ENCODE peak calls at places on chromosomes 6 and 20, in eight cellular contexts. One of them, this sample, is unnamed. For H3K4me1, H3K36me3 and H3K27me3, the result is how much of the 10 kb centered on the place peaks cover.

GRCh38 chr6:72564231-72564630 is 57.6 kb upstream of the KCNQ5 start:
- DNase-seq in lung: no peak
- DNase-seq in psoas muscle: no peak
- DNase-seq in adrenal gland: no peak
- DNase-seq in Peyer's patch: no peak
- DNase-seq in thoracic aorta: no peak
- DNase-seq in PC-9: no peak
- DNase-seq in naive thymus-derived CD4-positive, alpha-beta T cell: no peak
- DNase-seq in this sample: no peak

GRCh38 chr6:2182251-2182650 is 63.2 kb downstream of the GMDS start:
- DNase-seq in lung: no peak
- DNase-seq in psoas muscle: no peak
- DNase-seq in adrenal gland: no peak
- DNase-seq in Peyer's patch: no peak
- DNase-seq in thoracic aorta: no peak
- DNase-seq in PC-9: no peak
- DNase-seq in naive thymus-derived CD4-positive, alpha-beta T cell: no peak
- DNase-seq in this sample: no peak

GRCh38 chr6:32685603-32686002 is 19.1 kb upstream of the HLA-DQB1 start:
- DNase-seq in lung: no peak
- DNase-seq in psoas muscle: no peak
- DNase-seq in adrenal gland: peak
- DNase-seq in Peyer's patch: peak
- DNase-seq in thoracic aorta: no peak
- DNase-seq in PC-9: no peak
- DNase-seq in naive thymus-derived CD4-positive, alpha-beta T cell: peak
- DNase-seq in this sample: peak

GRCh38 chr6:36364669-36365479 is 22.6 kb downstream of the ETV7 start:
- DNase-seq in lung: no peak
- DNase-seq in psoas muscle: no peak
- DNase-seq in adrenal gland: peak
- DNase-seq in Peyer's patch: peak
- DNase-seq in thoracic aorta: no peak
- DNase-seq in PC-9: no peak
- DNase-seq in naive thymus-derived CD4-positive, alpha-beta T cell: no peak
- DNase-seq in this sample: no peak

GRCh38 chr6:17768881-17769280 is 62.2 kb upstream of the NUP153 start:
- DNase-seq in lung: no peak
- DNase-seq in psoas muscle: no peak
- DNase-seq in adrenal gland: no peak
- DNase-seq in Peyer's patch: no peak
- DNase-seq in thoracic aorta: no peak
- DNase-seq in PC-9: no peak
- DNase-seq in naive thymus-derived CD4-positive, alpha-beta T cell: no peak
- DNase-seq in this sample: no peak

GRCh38 chr20:16222859-16223411 is 350.3 kb downstream of the KIF16B start:
- DNase-seq in lung: no peak
- DNase-seq in psoas muscle: no peak
- DNase-seq in adrenal gland: no peak
- DNase-seq in Peyer's patch: no peak
- DNase-seq in thoracic aorta: no peak
- DNase-seq in PC-9: no peak
- DNase-seq in naive thymus-derived CD4-positive, alpha-beta T cell: no peak
- DNase-seq in this sample: no peak

GRCh38 chr6:127459231-127459641 is at the start of gene KIAA0408:
- DNase-seq in lung: peak
- DNase-seq in psoas muscle: peak
- DNase-seq in adrenal gland: peak
- DNase-seq in Peyer's patch: peak
- DNase-seq in thoracic aorta: peak
- DNase-seq in PC-9: no peak
- DNase-seq in naive thymus-derived CD4-positive, alpha-beta T cell: no peak
- DNase-seq in this sample: no peak

GRCh38 chr6:1610497-1611321 is 994 bp downstream of the FOXC1 start:
- DNase-seq in lung: no peak
- DNase-seq in psoas muscle: no peak
- DNase-seq in adrenal gland: no peak
- DNase-seq in Peyer's patch: no peak
- DNase-seq in thoracic aorta: no peak
- DNase-seq in PC-9: no peak
- DNase-seq in naive thymus-derived CD4-positive, alpha-beta T cell: no peak
- DNase-seq in this sample: no peak

GRCh38 chr6:5626727-5627426 is 365.6 kb downstream of the FARS2 start:
- DNase-seq in lung: no peak
- DNase-seq in psoas muscle: no peak
- DNase-seq in adrenal gland: no peak
- DNase-seq in Peyer's patch: no peak
- DNase-seq in thoracic aorta: no peak
- DNase-seq in PC-9: no peak
- DNase-seq in naive thymus-derived CD4-positive, alpha-beta T cell: peak
- DNase-seq in this sample: no peak

GRCh38 chr6:31663961-31664789 is 622 bp downstream of the GPANK1 start:
- DNase-seq in lung: no peak
- DNase-seq in psoas muscle: peak
- DNase-seq in adrenal gland: peak
- DNase-seq in Peyer's patch: peak
- DNase-seq in thoracic aorta: no peak
- DNase-seq in PC-9: no peak
- DNase-seq in naive thymus-derived CD4-positive, alpha-beta T cell: no peak
- DNase-seq in this sample: peak

GRCh38 chr6:89378628-89379027 is 26.1 kb upstream of the UBE2J1 start:
- DNase-seq in lung: no peak
- DNase-seq in psoas muscle: no peak
- DNase-seq in adrenal gland: no peak
- DNase-seq in Peyer's patch: no peak
- DNase-seq in thoracic aorta: no peak
- DNase-seq in PC-9: no peak
- DNase-seq in naive thymus-derived CD4-positive, alpha-beta T cell: no peak
- DNase-seq in this sample: no peak
- H3K4me1 ChIP-seq in lung: under half
- H3K4me1 ChIP-seq in psoas muscle: under half
- H3K4me1 ChIP-seq in adrenal gland: under half
- H3K4me1 ChIP-seq in Peyer's patch: under half
- H3K4me1 ChIP-seq in thoracic aorta: under half
- H3K4me1 ChIP-seq in PC-9: under half
- H3K4me1 ChIP-seq in naive thymus-derived CD4-positive, alpha-beta T cell: under half
- H3K4me1 ChIP-seq in this sample: under half

DNA sequence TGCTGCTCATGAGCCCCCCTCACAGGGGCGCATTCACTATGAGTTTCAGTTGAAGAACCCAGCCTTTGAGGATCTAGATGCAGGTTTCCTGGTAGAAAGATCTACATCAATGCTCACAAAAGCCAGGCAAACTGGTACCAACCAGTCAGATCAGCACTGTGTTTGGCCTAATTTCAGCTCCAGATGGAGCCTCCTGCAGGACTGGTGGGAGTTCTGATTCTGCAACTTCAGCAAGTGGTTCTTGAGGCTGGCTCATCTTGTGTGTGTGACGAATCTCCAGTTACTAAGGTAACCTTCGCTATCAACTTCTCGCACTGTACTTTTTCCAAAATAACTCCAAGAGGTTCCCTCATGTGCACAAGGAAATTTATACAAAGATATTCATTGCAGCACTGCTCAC is 118.8 kb downstream of the ZMYND8 start:
- DNase-seq in lung: no peak
- DNase-seq in psoas muscle: no peak
- DNase-seq in adrenal gland: no peak
- DNase-seq in Peyer's patch: no peak
- DNase-seq in thoracic aorta: no peak
- DNase-seq in PC-9: no peak
- DNase-seq in naive thymus-derived CD4-positive, alpha-beta T cell: no peak
- DNase-seq in this sample: no peak
- H3K36me3 ChIP-seq in lung: under half
- H3K36me3 ChIP-seq in psoas muscle: under half
- H3K36me3 ChIP-seq in adrenal gland: half or more
- H3K36me3 ChIP-seq in Peyer's patch: under half
- H3K36me3 ChIP-seq in thoracic aorta: under half
- H3K36me3 ChIP-seq in PC-9: half or more
- H3K36me3 ChIP-seq in naive thymus-derived CD4-positive, alpha-beta T cell: under half
- H3K36me3 ChIP-seq in this sample: under half

DNA sequence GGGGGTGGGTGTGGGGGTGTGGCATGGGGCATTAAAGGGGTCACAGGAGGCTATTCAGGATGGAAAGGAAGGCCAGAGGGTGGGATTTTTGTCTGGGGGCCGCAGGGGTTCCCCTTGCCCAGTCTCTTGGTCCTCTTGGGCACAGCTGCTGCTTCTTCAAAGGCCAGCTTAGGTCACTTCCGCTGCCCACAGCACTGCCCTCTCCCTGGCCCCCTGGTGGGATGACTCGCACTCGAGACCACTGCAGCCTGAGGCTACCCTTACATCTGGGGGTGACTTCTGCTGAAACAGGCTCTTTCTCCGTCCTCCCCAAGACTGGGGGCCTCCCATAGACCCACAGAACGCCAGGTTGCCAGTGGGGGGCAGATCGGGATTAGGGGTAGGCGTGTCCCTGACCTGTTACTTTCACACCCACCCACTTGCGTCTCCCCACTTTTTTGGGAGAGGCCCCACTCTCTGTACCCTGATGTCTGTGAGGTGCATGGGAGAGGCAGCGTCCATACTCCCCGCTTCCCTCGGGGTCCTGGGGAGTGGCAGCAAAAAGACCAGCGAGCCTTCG is 1.3 kb downstream of the LKAAEAR1 start:
- DNase-seq in lung: no peak
- DNase-seq in psoas muscle: no peak
- DNase-seq in adrenal gland: no peak
- DNase-seq in Peyer's patch: no peak
- DNase-seq in thoracic aorta: no peak
- DNase-seq in PC-9: no peak
- DNase-seq in naive thymus-derived CD4-positive, alpha-beta T cell: no peak
- DNase-seq in this sample: no peak
- H3K27me3 ChIP-seq in lung: under half
- H3K27me3 ChIP-seq in psoas muscle: under half
- H3K27me3 ChIP-seq in adrenal gland: under half
- H3K27me3 ChIP-seq in Peyer's patch: under half
- H3K27me3 ChIP-seq in thoracic aorta: under half
- H3K27me3 ChIP-seq in PC-9: under half
- H3K27me3 ChIP-seq in naive thymus-derived CD4-positive, alpha-beta T cell: under half
- H3K27me3 ChIP-seq in this sample: under half

GRCh38 chr6:134883314-134883713 is 66.6 kb downstream of the ALDH8A1 start:
- DNase-seq in lung: no peak
- DNase-seq in psoas muscle: no peak
- DNase-seq in adrenal gland: no peak
- DNase-seq in Peyer's patch: no peak
- DNase-seq in thoracic aorta: no peak
- DNase-seq in PC-9: no peak
- DNase-seq in naive thymus-derived CD4-positive, alpha-beta T cell: no peak
- DNase-seq in this sample: no peak

GRCh38 chr6:134882426-134883038 is 67.4 kb downstream of the ALDH8A1 start:
- DNase-seq in lung: peak
- DNase-seq in psoas muscle: peak
- DNase-seq in adrenal gland: peak
- DNase-seq in Peyer's patch: peak
- DNase-seq in thoracic aorta: no peak
- DNase-seq in PC-9: no peak
- DNase-seq in naive thymus-derived CD4-positive, alpha-beta T cell: no peak
- DNase-seq in this sample: peak

GRCh38 chr6:134880487-134881190 is 69.3 kb downstream of the ALDH8A1 start:
- DNase-seq in lung: no peak
- DNase-seq in psoas muscle: no peak
- DNase-seq in adrenal gland: peak
- DNase-seq in Peyer's patch: no peak
- DNase-seq in thoracic aorta: no peak
- DNase-seq in PC-9: no peak
- DNase-seq in naive thymus-derived CD4-positive, alpha-beta T cell: no peak
- DNase-seq in this sample: no peak

GRCh38 chr6:134888316-134888715 is 61.6 kb downstream of the ALDH8A1 start:
- DNase-seq in lung: no peak
- DNase-seq in psoas muscle: no peak
- DNase-seq in adrenal gland: no peak
- DNase-seq in Peyer's patch: no peak
- DNase-seq in thoracic aorta: no peak
- DNase-seq in PC-9: no peak
- DNase-seq in naive thymus-derived CD4-positive, alpha-beta T cell: no peak
- DNase-seq in this sample: no peak

GRCh38 chr6:134884752-134885151 is 65.1 kb downstream of the ALDH8A1 start:
- DNase-seq in lung: no peak
- DNase-seq in psoas muscle: no peak
- DNase-seq in adrenal gland: no peak
- DNase-seq in Peyer's patch: no peak
- DNase-seq in thoracic aorta: no peak
- DNase-seq in PC-9: no peak
- DNase-seq in naive thymus-derived CD4-positive, alpha-beta T cell: no peak
- DNase-seq in this sample: no peak
- H3K4me1 ChIP-seq in lung: under half
- H3K4me1 ChIP-seq in psoas muscle: under half
- H3K4me1 ChIP-seq in adrenal gland: under half
- H3K4me1 ChIP-seq in Peyer's patch: under half
- H3K4me1 ChIP-seq in thoracic aorta: under half
- H3K4me1 ChIP-seq in PC-9: under half
- H3K4me1 ChIP-seq in naive thymus-derived CD4-positive, alpha-beta T cell: under half
- H3K4me1 ChIP-seq in this sample: under half

This sample was measured in CD8-positive, alpha-beta memory T cell.